ENCODE peak calls at places on chromosomes 16 and 17, in ten cellular contexts. N is CD8-positive, alpha-beta memory T cell; H is colonic mucosa; W is neuronal stem cell; K is tibial nerve; Y is heart right ventricle; R is ovary; Z is kidney; Q is AG04450; A is right lobe of liver. T is an unnamed sample.

GRCh38 chr17:41736983-41737679 is 2.7 kb upstream of the HAP1 start:
- DNase-seq in N (no peak), H (no peak), Z (no peak), Y (no peak), R (no peak), K (no peak), Q (no peak), A (no peak), W (no peak), T (no peak)

GRCh38 chr17:28716740-28717577 is 709 bp downstream of the RAB34 start:
- DNase-seq in H (peak), K (no peak), A (peak), Z (peak), Y (peak), W (peak), R (peak), Q (no peak), N (no peak), T (peak)

GRCh38 chr17:78970834-78971763 is 8.6 kb downstream of the LGALS3BP start:
- DNase-seq in H (peak), Z (peak), K (peak), Y (peak), W (peak), R (peak), A (peak), Q (peak), N (peak), T (peak)

GRCh38 chr16:89841275-89841674 is 13.0 kb downstream of the SPIRE2 start:
- DNase-seq in H (no peak), W (no peak), N (peak), R (no peak), Q (no peak), A (no peak), K (no peak), Z (no peak), Y (no peak), T (no peak)

GRCh38 chr16:89723279-89724250 is 2.2 kb downstream of the ZNF276 start:
- DNase-seq in A (peak), H (no peak), K (peak), W (no peak), Y (peak), Z (no peak), Q (no peak), R (no peak), N (peak), T (peak)

GRCh38 chr16:47611848-47612493 is 150.8 kb downstream of the PHKB start:
- DNase-seq in Q (no peak), Y (no peak), Z (no peak), R (no peak), K (no peak), W (no peak), A (no peak), N (no peak), H (no peak), T (no peak)

GRCh38 chr16:87550510-87550961 is 51.8 kb upstream of the JPH3 start:
- DNase-seq in H (peak), Q (no peak), K (no peak), Z (no peak), Y (peak), W (peak), N (peak), A (no peak), R (peak), T (no peak)

GRCh38 chr17:1060991-1061390 is 64.1 kb downstream of the TIMM22 start:
- DNase-seq in Y (no peak), R (no peak), K (no peak), Q (peak), Z (peak), N (no peak), H (peak), W (no peak), A (no peak), T (peak)

GRCh38 chr17:50638572-50638850 is 3.8 kb downstream of the ABCC3 start:
- DNase-seq in R (no peak), Y (no peak), H (no peak), W (no peak), K (no peak), Q (no peak), N (no peak), A (peak), Z (no peak), T (no peak)

GRCh38 chr16:72847187-72848044 is 200.5 kb downstream of the ZFHX3 start:
- DNase-seq in Q (no peak), Z (no peak), N (no peak), H (no peak), Y (no peak), K (no peak), R (no peak), W (no peak), A (no peak), T (peak)

GRCh38 chr17:37506678-37507077 is 17.0 kb downstream of the DUSP14 start:
- DNase-seq in H (no peak), R (no peak), W (peak), A (no peak), Z (no peak), K (no peak), Y (no peak), N (no peak), Q (no peak), T (peak)

GRCh38 chr16:14350081-14350480 is 279.0 kb downstream of the MRTFB start:
- DNase-seq in W (no peak), K (no peak), Y (no peak), A (no peak), R (no peak), N (no peak), Z (no peak), H (no peak), Q (no peak), T (no peak)

GRCh38 chr17:37708616-37709212 is 36.1 kb downstream of the HNF1B start:
- DNase-seq in W (no peak), K (no peak), Z (peak), Y (no peak), R (no peak), Q (no peak), A (peak), H (peak), N (no peak), T (no peak)

GRCh38 chr17:2337811-2338657 is 733 bp downstream of the SGSM2 start:
- DNase-seq in H (peak), Y (peak), R (peak), N (peak), Q (no peak), A (peak), K (no peak), Z (peak), W (peak), T (peak)

GRCh38 chr16:87686697-87687570 is 78.9 kb downstream of the KLHDC4 start:
- DNase-seq in Y (no peak), K (no peak), R (no peak), A (no peak), Z (no peak), Q (no peak), N (no peak), W (no peak), H (no peak), T (peak)

GRCh38 chr17:39208136-39208535 is 8.1 kb downstream of the RPL19 start:
- DNase-seq in H (no peak), W (no peak), A (no peak), Z (no peak), R (no peak), Q (no peak), Y (no peak), N (no peak), K (no peak), T (no peak)

GRCh38 chr17:7767425-7768021 is 50.0 kb downstream of the DNAH2 start:
- DNase-seq in K (no peak), W (no peak), Q (peak), Y (no peak), Z (peak), A (no peak), N (no peak), H (no peak), R (no peak), T (peak)

GRCh38 chr17:21602176-21602575 is 90.1 kb upstream of the KCNJ18 start:
- DNase-seq in Q (no peak), W (no peak), N (no peak), R (no peak), H (no peak), Y (no peak), K (no peak), A (no peak), Z (peak), T (no peak)

GRCh38 chr17:64240741-64241347 is 22.2 kb downstream of the TEX2 start:
- DNase-seq in A (peak), Y (peak), N (no peak), R (peak), K (no peak), Q (peak), H (peak), Z (peak), W (no peak), T (no peak)

GRCh38 chr17:3919123-3919624 is 2.9 kb upstream of the P2RX1 start:
- DNase-seq in Z (peak), H (peak), A (no peak), K (no peak), W (no peak), N (no peak), R (no peak), Q (no peak), Y (peak), T (no peak)

GRCh38 chr17:59372138-59372751 is 40.8 kb downstream of the YPEL2 start:
- DNase-seq in R (no peak), Q (no peak), K (peak), H (peak), Z (no peak), Y (no peak), A (no peak), W (no peak), N (no peak), T (peak)

GRCh38 chr17:78237403-78238012 is 6.1 kb downstream of the TMEM235 start:
- DNase-seq in K (no peak), Z (peak), Q (no peak), R (peak), N (no peak), H (no peak), Y (no peak), W (no peak), A (no peak), T (no peak)

GRCh38 chr17:66255527-66255971 is 26.3 kb upstream of the APOH start:
- DNase-seq in R (no peak), K (no peak), H (no peak), A (no peak), W (no peak), N (no peak), Z (no peak), Q (no peak), Y (no peak), T (no peak)

GRCh38 chr16:12626411-12626810 is 177.3 kb downstream of the CPPED1 start:
- DNase-seq in Q (no peak), H (no peak), K (no peak), N (no peak), R (no peak), W (no peak), A (no peak), Z (no peak), Y (no peak), T (no peak)

GRCh38 chr17:83191388-83192160 is 112.2 kb downstream of the METRNL start:
- DNase-seq in R (peak), K (peak), H (no peak), Q (no peak), A (no peak), N (no peak), Z (peak), Y (no peak), W (no peak), T (no peak)

GRCh38 chr17:53570731-53571130 is 252.0 kb upstream of the KIF2B start:
- DNase-seq in W (no peak), R (no peak), Z (no peak), A (no peak), N (no peak), Q (no peak), K (no peak), Y (no peak), H (no peak), T (peak)

GRCh38 chr17:55741353-55741700 is 9.5 kb upstream of the PCTP start:
- DNase-seq in Q (no peak), Z (no peak), W (no peak), N (no peak), Y (no peak), K (no peak), A (no peak), R (no peak), H (no peak), T (no peak)

GRCh38 chr16:86594712-86595111 is 16.4 kb downstream of the FOXL1 start:
- DNase-seq in H (no peak), A (no peak), Q (no peak), Z (no peak), W (no peak), N (no peak), K (no peak), R (no peak), Y (no peak), T (no peak)

GRCh38 chr16:87829988-87830672 is 39.2 kb downstream of the SLC7A5 start:
- DNase-seq in W (no peak), H (no peak), Y (no peak), R (no peak), Q (no peak), A (no peak), N (no peak), Z (no peak), K (no peak), T (no peak)

GRCh38 chr17:7943291-7943690 is 11.3 kb downstream of the CNTROB start:
- DNase-seq in R (no peak), A (no peak), Q (no peak), K (no peak), H (no peak), W (no peak), Z (no peak), N (no peak), Y (no peak), T (no peak)

GRCh38 chr16:1774456-1774795 is 1.5 kb upstream of the MRPS34 start:
- DNase-seq in Y (peak), Q (no peak), H (no peak), W (no peak), A (no peak), N (no peak), R (no peak), Z (no peak), K (no peak), T (no peak)
- H3K27ac ChIP-seq in Y (no peak), Q (no peak), H (no peak), W (no peak), A (no peak), N (peak), R (no peak), Z (no peak), K (peak), T (no peak)

DNA sequence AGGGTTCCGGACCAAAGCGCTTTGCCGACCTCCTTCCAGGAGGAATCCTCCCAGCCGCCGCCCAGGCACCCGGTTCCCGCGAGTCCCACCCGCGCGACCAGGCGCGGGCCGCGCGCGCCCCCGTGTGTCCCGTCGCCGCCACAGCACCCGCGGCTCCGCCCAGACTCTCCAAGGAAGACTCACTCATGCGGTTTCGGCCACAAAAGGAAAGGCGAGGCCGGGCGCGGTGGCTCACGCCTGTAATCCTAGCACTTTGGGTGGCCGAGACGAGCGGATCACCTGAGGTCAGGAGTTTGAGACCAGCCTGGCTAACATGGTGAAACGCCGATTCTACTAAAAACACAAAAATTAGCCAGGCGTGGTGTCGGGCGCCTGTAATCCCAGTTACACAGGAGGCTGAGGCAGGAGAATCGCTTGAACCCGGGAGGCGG is 3.5 kb upstream of the PKMYT1 start:
- DNase-seq in R (peak), W (peak), Z (peak), K (peak), Q (peak), H (peak), A (peak), Y (peak), N (peak), T (peak)
- H3K4me3 ChIP-seq in R (no peak), W (no peak), Z (no peak), K (peak), Q (peak), H (no peak), A (no peak), Y (peak), N (no peak), T (no peak)

GRCh38 chr17:73289549-73290254 is 22.1 kb downstream of the CDC42EP4 start:
- DNase-seq in Q (no peak), K (no peak), A (no peak), Y (no peak), Z (no peak), N (no peak), R (no peak), H (no peak), W (no peak), T (no peak)

GRCh38 chr17:73288534-73289302 is 23.1 kb downstream of the CDC42EP4 start:
- DNase-seq in A (peak), Q (no peak), Y (peak), Z (no peak), H (peak), N (no peak), W (no peak), K (peak), R (peak), T (no peak)

GRCh38 chr17:73292031-73292531 is 19.7 kb downstream of the CDC42EP4 start:
- DNase-seq in W (no peak), H (no peak), A (peak), R (no peak), Q (no peak), K (no peak), Z (peak), N (no peak), Y (peak), T (peak)

GRCh38 chr17:73291260-73291801 is 20.5 kb downstream of the CDC42EP4 start:
- DNase-seq in N (no peak), A (peak), Z (peak), H (peak), K (peak), Y (peak), R (peak), W (no peak), Q (no peak), T (no peak)

GRCh38 chr17:73290399-73291259 is 21.2 kb downstream of the CDC42EP4 start:
- DNase-seq in Q (no peak), N (no peak), A (no peak), Z (no peak), K (no peak), W (no peak), Y (no peak), H (no peak), R (no peak), T (no peak)
- H3K27ac ChIP-seq in Q (peak), N (no peak), A (peak), Z (peak), K (peak), W (no peak), Y (peak), H (peak), R (peak), T (peak)

GRCh38 chr17:70344356-70345060 is 175.2 kb downstream of the KCNJ2 start:
- DNase-seq in Z (no peak), W (no peak), Q (no peak), K (no peak), N (no peak), R (no peak), H (no peak), Y (no peak), A (no peak), T (no peak)
- H3K4me3 ChIP-seq in Z (no peak), W (no peak), Q (peak), K (peak), N (no peak), R (peak), H (peak), Y (peak), A (no peak), T (no peak)

GRCh38 chr17:15309793-15310192 is 31.6 kb downstream of the TEKT3 start:
- DNase-seq in Y (no peak), H (no peak), A (no peak), K (no peak), W (no peak), N (no peak), R (no peak), Z (no peak), Q (no peak), T (no peak)

GRCh38 chr17:15309236-15309635 is 32.2 kb downstream of the TEKT3 start:
- DNase-seq in Z (no peak), W (no peak), H (no peak), N (no peak), Q (no peak), Y (no peak), R (no peak), K (no peak), A (no peak), T (no peak)

GRCh38 chr17:15308758-15309157 is 32.6 kb downstream of the TEKT3 start:
- DNase-seq in R (no peak), Y (no peak), W (no peak), K (no peak), H (no peak), Z (no peak), Q (no peak), A (no peak), N (no peak), T (no peak)

GRCh38 chr17:15306406-15306970 is 34.9 kb downstream of the TEKT3 start:
- DNase-seq in A (no peak), H (no peak), Y (no peak), N (no peak), Q (no peak), K (no peak), R (no peak), Z (no peak), W (no peak), T (no peak)

GRCh38 chr17:15307686-15308085 is 33.7 kb downstream of the TEKT3 start:
- DNase-seq in R (no peak), K (no peak), Z (no peak), Q (peak), W (no peak), Y (no peak), H (no peak), N (no peak), A (no peak), T (no peak)
- H3K27ac ChIP-seq in R (no peak), K (no peak), Z (no peak), Q (peak), W (no peak), Y (no peak), H (no peak), N (no peak), A (no peak), T (no peak)

GRCh38 chr16:68275611-68276191 is 11.4 kb downstream of the SLC7A6 start:
- DNase-seq in Y (no peak), Z (no peak), Q (no peak), A (no peak), H (no peak), K (no peak), N (peak), R (no peak), W (no peak), T (no peak)

GRCh38 chr16:68272501-68273209 is 8.3 kb downstream of the SLC7A6 start:
- DNase-seq in Y (no peak), K (no peak), Q (no peak), A (no peak), Z (no peak), H (peak), R (no peak), W (no peak), N (peak), T (no peak)

GRCh38 chr16:68274441-68274840 is 10.1 kb downstream of the SLC7A6 start:
- DNase-seq in N (no peak), Z (no peak), W (no peak), R (no peak), K (no peak), Q (no peak), A (no peak), H (no peak), Y (no peak), T (no peak)

GRCh38 chr16:68273896-68274295 is 9.6 kb downstream of the SLC7A6 start:
- DNase-seq in Q (no peak), K (no peak), A (no peak), W (no peak), R (no peak), N (no peak), H (no peak), Z (no peak), Y (no peak), T (no peak)

DNA sequence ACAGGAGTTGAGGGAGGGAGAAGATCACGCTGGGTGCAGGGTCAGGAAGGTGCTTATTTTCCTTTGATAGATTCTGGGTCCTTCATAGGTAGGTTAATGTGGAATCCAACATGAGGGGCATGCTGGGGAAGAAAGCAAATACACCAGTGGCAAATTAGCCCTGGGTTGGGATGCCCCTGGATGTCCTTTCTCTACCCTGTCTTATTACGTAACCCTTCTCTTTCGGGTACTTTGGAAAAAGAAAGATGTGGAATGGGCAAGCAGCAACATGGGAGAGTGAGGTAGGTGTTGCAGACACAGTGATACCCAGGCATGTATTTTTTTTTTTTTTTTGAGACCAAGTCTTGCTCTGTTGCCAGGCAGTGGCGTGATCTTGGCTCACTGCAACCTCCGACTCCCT is 9.1 kb downstream of the SLC7A6 start:
- DNase-seq in Y (no peak), K (no peak), Z (no peak), N (no peak), H (no peak), R (no peak), Q (no peak), A (no peak), W (no peak), T (no peak)
- H3K4me3 ChIP-seq in Y (no peak), K (no peak), Z (no peak), N (peak), H (no peak), R (no peak), Q (no peak), A (no peak), W (no peak), T (no peak)

GRCh38 chr16:21647562-21648164 is 4.7 kb downstream of the IGSF6 start:
- DNase-seq in W (no peak), N (no peak), Q (no peak), R (no peak), Z (no peak), H (no peak), Y (no peak), K (no peak), A (no peak), T (no peak)

GRCh38 chr16:21644674-21645073 is 7.7 kb downstream of the IGSF6 start:
- DNase-seq in K (no peak), W (no peak), Y (no peak), R (no peak), A (no peak), Q (no peak), Z (no peak), N (no peak), H (no peak), T (no peak)

GRCh38 chr16:21646721-21647561 is 5.5 kb downstream of the IGSF6 start:
- DNase-seq in K (no peak), H (peak), A (no peak), Y (no peak), Z (no peak), Q (no peak), R (no peak), N (peak), W (no peak), T (no peak)

GRCh38 chr16:21645261-21645721 is 7.1 kb downstream of the IGSF6 start:
- DNase-seq in A (no peak), H (no peak), N (no peak), Z (no peak), Y (no peak), K (no peak), W (no peak), R (no peak), Q (no peak), T (peak)

GRCh38 chr16:21646091-21646490 is 6.3 kb downstream of the IGSF6 start:
- DNase-seq in A (no peak), R (no peak), Q (no peak), W (no peak), Z (no peak), H (no peak), Y (no peak), K (no peak), N (no peak), T (no peak)
- H3K27ac ChIP-seq in A (peak), R (no peak), Q (no peak), W (no peak), Z (no peak), H (peak), Y (peak), K (peak), N (peak), T (no peak)